ENCODE peak calls at places on chromosomes 16 and 17, in six cellular contexts. C is activated T-helper 9 cell treated with anti-CD3 and anti-CD28 coated beads, Interleukin-2, amount 50 U/mL, for 16 hours; P is stimulated activated CD4-positive, alpha-beta T cell treated with anti-CD3 and anti-CD28 coated beads, Interleukin-2, amount 100 ng/mL, for 48 hours; R is AG08395; E is NCI-H1105; H is stimulated activated CD8-positive, alpha-beta memory T cell treated with anti-CD3 and anti-CD28 coated beads, Interleukin-12 subunit alpha, Interleukin-12 subunit beta, amount 100 ng/mL, for 4 hours. D is an unnamed sample.
A peak's percentile ranks its signal among the peaks of the same experiment; 100 is the strongest.

GRCh38 chr16:59878479-59878878 is 1144.4 kb upstream of the GOT2 start:
- DNase-seq in R (no peak), E (no peak), P (no peak), H (no peak), C (no peak), D (peak; percentile 20)

GRCh38 chr17:77280304-77280910 is 139.6 kb downstream of the SEC14L1 start:
- DNase-seq in P (no peak), R (peak; percentile 19), H (no peak), E (no peak), C (no peak), D (peak; percentile 89)

GRCh38 chr17:13420294-13421277 is 181.1 kb downstream of the HS3ST3A1 start:
- DNase-seq in H (no peak), P (no peak), C (no peak), E (no peak), R (no peak), D (peak; percentile 72)

GRCh38 chr17:31274252-31274651 is 22.8 kb downstream of the OMG start:
- DNase-seq in P (no peak), C (no peak), H (no peak), R (peak; percentile 40), E (peak; percentile 36), D (peak; percentile 90)

GRCh38 chr17:39939588-39940419 is 12.3 kb downstream of the LRRC3C start:
- DNase-seq in C (no peak), E (no peak), P (no peak), H (no peak), R (peak; percentile 80), D (peak; percentile 96)

GRCh38 chr17:14301761-14302401 is 1.0 kb downstream of the HS3ST3B1 start:
- DNase-seq in E (no peak), H (peak; percentile 49), P (peak; percentile 51), C (peak; percentile 44), R (no peak), D (peak; percentile 51)

GRCh38 chr16:29653436-29653835 is 9.6 kb upstream of the SPN start:
- DNase-seq in C (no peak), R (no peak), E (no peak), P (no peak), H (no peak), D (no peak)

GRCh38 chr16:80591071-80591935 is 50.5 kb downstream of the DYNLRB2 start:
- DNase-seq in C (no peak), P (no peak), R (no peak), E (no peak), H (no peak), D (no peak)

GRCh38 chr17:76599699-76600460 is 14.2 kb upstream of the ST6GALNAC2 start:
- DNase-seq in E (no peak), P (no peak), R (no peak), C (no peak), H (no peak), D (no peak)

GRCh38 chr16:89365044-89365467 is 125.3 kb downstream of the ANKRD11 start:
- DNase-seq in C (no peak), P (no peak), H (no peak), R (peak; percentile 40), E (no peak), D (no peak)

GRCh38 chr16:11432856-11433395 is 87.7 kb downstream of the RMI2 start:
- DNase-seq in E (no peak), H (no peak), R (no peak), P (no peak), C (no peak), D (no peak)

GRCh38 chr16:73546351-73546845 is 498.5 kb upstream of the ZFHX3 start:
- DNase-seq in R (no peak), C (no peak), P (no peak), H (no peak), E (peak; percentile 29), D (no peak)

GRCh38 chr16:9840761-9841665 is 341.2 kb downstream of the GRIN2A start:
- DNase-seq in E (no peak), H (no peak), R (no peak), P (no peak), C (no peak), D (no peak)

GRCh38 chr17:1180958-1181768 is 1.4 kb upstream of the ABR start:
- DNase-seq in H (no peak), E (no peak), P (no peak), C (no peak), R (no peak), D (no peak)

GRCh38 chr16:22264786-22265185 is 32.4 kb upstream of the POLR3E start:
- DNase-seq in C (no peak), P (no peak), H (no peak), E (no peak), R (peak; percentile 43), D (no peak)

GRCh38 chr16:78882751-78883150 is 717.8 kb downstream of the MAF start:
- DNase-seq in E (no peak), P (no peak), H (no peak), C (no peak), R (no peak), D (no peak)

GRCh38 chr17:77847211-77848085 is 111.1 kb upstream of the TNRC6C start:
- DNase-seq in C (no peak), E (no peak), H (no peak), P (no peak), R (no peak), D (no peak)

GRCh38 chr17:45732926-45733505 is 51.1 kb upstream of the CRHR1 start:
- DNase-seq in H (no peak), C (no peak), E (no peak), P (no peak), R (no peak), D (no peak)

GRCh38 chr17:38872671-38873385 is 3.0 kb downstream of the LASP1 start:
- DNase-seq in H (no peak), C (no peak), R (no peak), P (no peak), E (no peak), D (no peak)

GRCh38 chr16:17744903-17745581 is 274.3 kb upstream of the XYLT1 start:
- DNase-seq in P (no peak), C (no peak), E (no peak), H (no peak), R (no peak), D (no peak)

GRCh38 chr17:57505841-57506240 is 239.3 kb downstream of the CCDC182 start:
- DNase-seq in P (no peak), R (no peak), E (no peak), C (no peak), H (no peak), D (no peak)

GRCh38 chr17:49089094-49089493 is 43.5 kb upstream of the B4GALNT2 start:
- DNase-seq in E (no peak), C (no peak), P (no peak), R (no peak), H (no peak), D (no peak)

GRCh38 chr17:4897198-4897657 is 2.1 kb upstream of the C17orf107 start:
- DNase-seq in P (no peak), R (no peak), H (no peak), C (no peak), E (no peak), D (no peak)

GRCh38 chr17:35088647-35088910 is 25.1 kb upstream of the RFFL start:
- DNase-seq in E (peak; percentile 53), C (no peak), P (no peak), H (no peak), R (no peak), D (no peak)

GRCh38 chr16:24544640-24545039 is 5.3 kb downstream of the RBBP6 start:
- DNase-seq in H (no peak), C (no peak), R (no peak), P (no peak), E (no peak), D (no peak)

GRCh38 chr17:3986270-3986938 is 22.2 kb upstream of the ATP2A3 start:
- DNase-seq in H (no peak), E (no peak), R (no peak), C (no peak), P (no peak), D (no peak)

GRCh38 chr17:44197980-44198720 is 1.5 kb downstream of the ATXN7L3 start:
- DNase-seq in P (no peak), E (no peak), C (no peak), H (no peak), R (peak; percentile 69), D (peak; percentile 71)

GRCh38 chr17:52156576-52156975 is 1.9 kb downstream of the CA10 start:
- DNase-seq in C (no peak), E (no peak), H (no peak), P (no peak), R (no peak), D (no peak)

GRCh38 chr16:31696968-31697743 is 169.5 kb downstream of the AHSP start:
- DNase-seq in C (no peak), H (no peak), P (no peak), E (peak; percentile 7), R (peak; percentile 75), D (peak; percentile 64)

GRCh38 chr17:40354191-40355122 is 10.1 kb downstream of the GJD3 start:
- DNase-seq in H (no peak), E (no peak), R (no peak), P (no peak), C (no peak), D (no peak)

GRCh38 chr17:66518677-66519076 is 216.3 kb downstream of the PRKCA start:
- DNase-seq in R (no peak), H (no peak), E (peak; percentile 5), P (no peak), C (no peak), D (peak; percentile 26)

GRCh38 chr16:2199621-2200139 is 3.3 kb upstream of the CASKIN1 start:
- DNase-seq in R (no peak), C (no peak), P (no peak), H (no peak), E (no peak), D (no peak)

GRCh38 chr17:47727704-47728036 is 5.4 kb upstream of the TBX21 start:
- DNase-seq in H (no peak), P (no peak), R (no peak), E (no peak), C (no peak), D (no peak)

GRCh38 chr17:81616877-81617276 is 20.0 kb downstream of the NPLOC4 start:
- DNase-seq in C (no peak), P (no peak), H (no peak), R (no peak), E (no peak), D (no peak)

GRCh38 chr17:80959330-80960036 is 32.2 kb upstream of the CHMP6 start:
- DNase-seq in E (no peak), R (peak; percentile 96), C (no peak), P (no peak), H (no peak), D (peak; percentile 39)

GRCh38 chr17:15651001-15651582 is 31.6 kb upstream of the FBXW10B start:
- DNase-seq in C (no peak), R (no peak), E (no peak), P (no peak), H (no peak), D (no peak)

GRCh38 chr17:55175788-55176425 is 88.9 kb upstream of the HLF start:
- DNase-seq in E (no peak), P (no peak), C (no peak), R (no peak), H (no peak), D (no peak)

D was measured in cardiac fibroblast.